ENCODE peak calls at places on chromosomes 16 and 17, in eight cellular contexts. I, U, Z, P, Y, G, C and E are unnamed samples. For H3K9me3 and H3K4me1, the result is how much of the 10 kb centered on the place peaks cover.

GRCh38 chr16:67951485-67951884 is 7.6 kb upstream of the LCAT start:
- DNase-seq in Y (no peak), I (no peak), C (no peak), Z (no peak), P (no peak), U (no peak), G (no peak), E (no peak)

GRCh38 chr16:89358030-89359005 is 132.0 kb downstream of the ANKRD11 start:
- DNase-seq in C (no peak), G (peak), Z (no peak), U (no peak), P (peak), Y (no peak), I (peak), E (no peak)

GRCh38 chr16:84907575-84907974 is 87.8 kb downstream of the CRISPLD2 start:
- DNase-seq in P (no peak), I (no peak), Y (no peak), Z (no peak), U (no peak), C (no peak), G (no peak), E (no peak)

GRCh38 chr16:10988164-10988803 is 43.9 kb downstream of the CLEC16A start:
- DNase-seq in Z (peak), P (no peak), G (no peak), U (peak), Y (no peak), C (no peak), I (peak), E (no peak)

GRCh38 chr16:58638148-58639036 is 8.8 kb upstream of the CNOT1 start:
- DNase-seq in I (no peak), Y (no peak), G (no peak), Z (peak), C (peak), P (peak), U (peak), E (peak)

GRCh38 chr16:51834131-51834530 is 683.1 kb upstream of the SALL1 start:
- DNase-seq in I (no peak), P (no peak), Y (no peak), Z (peak), U (no peak), C (no peak), G (no peak), E (no peak)

GRCh38 chr17:32495347-32496253 is 8.8 kb downstream of the CDK5R1 start:
- DNase-seq in P (peak), Y (no peak), I (no peak), C (no peak), G (no peak), Z (peak), U (peak), E (no peak)

GRCh38 chr17:8285270-8286181 is 2.9 kb upstream of the RANGRF start:
- DNase-seq in Y (no peak), P (peak), C (no peak), U (no peak), I (no peak), G (no peak), Z (no peak), E (no peak)

GRCh38 chr17:72529386-72529785 is 408.6 kb downstream of the SOX9 start:
- DNase-seq in U (peak), Y (no peak), P (peak), C (no peak), G (no peak), I (no peak), Z (no peak), E (no peak)

GRCh38 chr16:7236824-7237410 is 95.7 kb upstream of the RBFOX1 start:
- DNase-seq in G (no peak), Z (no peak), P (no peak), C (no peak), I (no peak), Y (no peak), U (no peak), E (no peak)

GRCh38 chr16:6753553-6753952 is 579.1 kb upstream of the RBFOX1 start:
- DNase-seq in P (no peak), G (no peak), I (no peak), Y (no peak), C (no peak), U (peak), Z (no peak), E (no peak)

GRCh38 chr16:56558024-56558747 is 6.7 kb upstream of the MT4 start:
- DNase-seq in Z (peak), G (no peak), I (no peak), U (no peak), C (peak), Y (no peak), P (peak), E (peak)

GRCh38 chr16:15690296-15690695 is 40.3 kb downstream of the NDE1 start:
- DNase-seq in G (no peak), Y (no peak), I (no peak), P (no peak), Z (peak), U (no peak), C (no peak), E (peak)

GRCh38 chr17:72590882-72591499 is 470.2 kb downstream of the SOX9 start:
- DNase-seq in I (no peak), Y (no peak), P (no peak), G (no peak), Z (peak), C (peak), U (no peak), E (no peak)

GRCh38 chr16:85986931-85987749 is 88.2 kb downstream of the IRF8 start:
- DNase-seq in Z (no peak), G (peak), P (peak), U (peak), Y (no peak), I (no peak), C (no peak), E (no peak)

GRCh38 chr17:28335959-28336871 is 654 bp downstream of the TNFAIP1 start:
- DNase-seq in C (peak), Z (peak), Y (no peak), I (no peak), P (peak), G (no peak), U (peak), E (peak)

GRCh38 chr17:67239597-67239996 is 5.4 kb downstream of the HELZ start:
- DNase-seq in P (no peak), U (no peak), G (no peak), C (no peak), I (no peak), Z (peak), Y (no peak), E (peak)

DNA sequence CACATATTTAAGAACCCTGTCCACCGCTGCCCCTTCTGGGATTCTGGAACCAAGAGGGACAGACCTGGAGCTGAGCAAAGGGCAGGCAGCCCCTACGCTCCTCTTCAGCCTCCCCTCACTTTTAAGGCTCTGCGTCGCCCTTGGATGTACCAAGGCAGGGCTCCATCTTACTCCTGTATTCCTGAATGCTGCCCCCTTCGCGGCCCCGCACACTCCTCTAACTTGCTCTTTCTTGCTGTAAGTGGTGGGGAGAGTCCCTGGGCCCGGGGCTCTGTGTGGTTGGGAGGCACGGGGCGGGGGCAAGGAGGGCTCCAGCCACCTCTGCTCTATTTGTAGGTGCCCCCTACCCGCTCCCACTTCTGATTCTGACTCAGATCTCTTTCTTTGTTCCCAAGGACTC is 1.2 kb downstream of the TNS4 start:
- DNase-seq in Y (no peak), U (no peak), P (no peak), I (no peak), Z (no peak), C (no peak), G (no peak), E (no peak)
- H3K4me3 ChIP-seq in Y (no peak), U (no peak), P (no peak), I (no peak), Z (no peak), C (peak), G (no peak), E (no peak)

DNA sequence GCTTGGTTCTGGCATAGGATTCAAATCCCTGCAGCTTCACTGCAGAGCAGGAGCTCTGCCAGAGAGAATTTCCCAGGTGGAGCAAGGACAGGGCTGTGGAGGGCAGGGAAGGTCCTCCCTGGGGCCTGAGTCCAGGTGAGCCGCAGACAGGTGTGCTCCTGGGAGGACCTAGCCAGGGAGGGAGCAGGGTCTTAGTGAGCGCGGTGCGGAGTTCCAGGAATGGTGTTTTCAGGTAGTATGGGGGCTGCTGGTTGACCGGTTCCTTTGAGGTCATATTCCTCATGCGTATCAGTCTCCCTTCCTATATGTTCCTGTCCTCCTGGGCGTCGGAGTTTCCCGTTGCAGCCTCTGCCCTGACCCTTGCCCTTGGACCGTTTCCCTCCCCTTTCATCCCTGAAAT is 813.3 kb downstream of the KCNJ18 start:
- DNase-seq in C (no peak), U (no peak), G (no peak), P (no peak), I (no peak), Z (no peak), Y (no peak), E (no peak)
- H3K9me3 ChIP-seq in C (under half), U (under half), G (under half), P (under half), I (under half), Z (under half), Y (under half), E (under half)

GRCh38 chr17:49224997-49225337 is 5.6 kb downstream of the PHOSPHO1 start:
- DNase-seq in Z (no peak), G (no peak), I (no peak), U (no peak), P (no peak), Y (no peak), C (no peak), E (no peak)
- H3K4me1 ChIP-seq in Z (under half), G (under half), I (under half), U (under half), P (under half), Y (under half), C (under half), E (under half)

GRCh38 chr17:78041401-78042179 is 83.1 kb downstream of the TNRC6C start:
- DNase-seq in Y (no peak), U (no peak), G (no peak), C (no peak), Z (peak), P (no peak), I (no peak), E (no peak)

GRCh38 chr17:78042542-78042941 is 84.0 kb downstream of the TNRC6C start:
- DNase-seq in C (no peak), U (no peak), I (no peak), G (no peak), Y (no peak), P (no peak), Z (no peak), E (no peak)

GRCh38 chr17:78039581-78039980 is 81.1 kb downstream of the TNRC6C start:
- DNase-seq in U (no peak), Z (no peak), P (no peak), Y (no peak), G (no peak), C (no peak), I (no peak), E (no peak)

GRCh38 chr17:78038748-78039288 is 80.3 kb downstream of the TNRC6C start:
- DNase-seq in I (no peak), Z (no peak), P (no peak), G (no peak), Y (no peak), C (no peak), U (no peak), E (no peak)

GRCh38 chr17:78040561-78041400 is 82.3 kb downstream of the TNRC6C start:
- DNase-seq in P (peak), C (peak), Y (peak), I (peak), Z (peak), G (peak), U (no peak), E (peak)
- H3K4me3 ChIP-seq in P (no peak), C (peak), Y (peak), I (peak), Z (peak), G (peak), U (no peak), E (peak)

DNA sequence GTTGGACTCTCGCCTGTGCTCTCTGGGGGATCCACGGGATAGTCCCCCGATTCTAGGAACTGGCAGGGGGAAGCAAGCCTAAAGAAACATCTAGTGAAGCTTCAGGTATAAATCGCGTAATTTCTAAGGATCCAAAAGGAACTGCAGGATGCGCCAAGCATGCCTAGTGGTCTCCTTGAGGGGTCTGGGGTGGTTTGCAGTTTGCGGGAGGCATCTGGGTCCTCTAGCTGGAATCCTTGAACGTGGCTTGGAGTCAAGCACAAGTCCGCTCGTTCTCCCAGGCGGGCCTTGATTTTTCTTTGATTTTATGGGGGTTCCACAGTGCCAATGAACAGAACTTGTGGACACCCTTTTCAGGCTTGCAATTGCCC is 1000.5 kb downstream of the KCNJ18 start:
- DNase-seq in Y (no peak), Z (no peak), U (no peak), C (no peak), I (no peak), G (no peak), P (no peak), E (no peak)
- H3K9me3 ChIP-seq in Y (under half), Z (under half), U (under half), C (under half), I (under half), G (under half), P (under half), E (under half)

GRCh38 chr16:716768-717325 is 1.9 kb downstream of the METRN start:
- DNase-seq in Z (no peak), Y (no peak), G (no peak), P (no peak), U (no peak), C (no peak), I (no peak), E (no peak)

GRCh38 chr16:716250-716607 is 1.3 kb downstream of the METRN start:
- DNase-seq in G (no peak), U (peak), C (peak), I (no peak), P (peak), Z (peak), Y (no peak), E (no peak)

GRCh38 chr16:714079-714478 is 839 bp upstream of the METRN start:
- DNase-seq in I (no peak), Y (no peak), C (no peak), P (no peak), U (no peak), Z (no peak), G (no peak), E (no peak)

GRCh38 chr16:714558-715447 is at the start of gene METRN:
- DNase-seq in P (peak), I (peak), C (peak), Z (peak), U (peak), Y (peak), G (peak), E (peak)

GRCh38 chr16:715448-716249 is 731 bp downstream of the METRN start:
- DNase-seq in Y (no peak), P (no peak), Z (peak), I (no peak), G (no peak), C (peak), U (peak), E (peak)
- H3K4me1 ChIP-seq in Y (under half), P (half or more), Z (under half), I (under half), G (under half), C (half or more), U (under half), E (under half)

GRCh38 chr17:77147357-77147801 is 6.6 kb downstream of the SEC14L1 start:
- DNase-seq in Y (no peak), G (no peak), I (no peak), U (no peak), C (no peak), Z (no peak), P (peak), E (no peak)
- H3K4me3 ChIP-seq in Y (no peak), G (no peak), I (no peak), U (no peak), C (no peak), Z (no peak), P (no peak), E (no peak)

GRCh38 chr17:21814776-21815175 is 122.5 kb downstream of the KCNJ18 start:
- DNase-seq in Z (no peak), Y (no peak), P (no peak), I (no peak), C (no peak), U (no peak), G (no peak), E (no peak)
- H3K9me3 ChIP-seq in Z (under half), Y (under half), P (under half), I (under half), C (under half), U (half or more), G (under half), E (under half)

DNA sequence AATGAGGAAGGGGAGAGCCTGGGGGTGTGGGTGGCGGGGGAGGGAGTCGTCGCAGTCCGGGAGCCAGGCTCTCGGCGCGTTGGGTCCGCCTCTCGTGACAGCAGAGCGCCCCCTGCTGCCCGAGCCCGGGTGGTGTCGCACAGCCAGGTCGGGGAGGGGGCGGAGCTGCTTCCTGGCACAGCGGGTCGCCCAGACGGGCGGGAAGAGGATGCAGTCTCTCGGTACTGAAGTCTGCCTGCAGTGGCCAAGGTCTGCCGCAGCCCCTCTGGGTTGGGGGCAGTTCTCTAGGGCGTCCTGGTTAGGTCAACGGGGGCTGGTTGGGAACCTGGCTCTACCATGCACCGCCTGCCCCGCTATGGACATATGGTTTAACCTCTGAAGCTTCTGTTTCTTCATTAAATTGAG is 38.2 kb upstream of the CCDC182 start:
- DNase-seq in G (peak), P (peak), Y (no peak), U (peak), Z (peak), I (peak), C (peak), E (peak)
- H3K4me1 ChIP-seq in G (under half), P (under half), Y (under half), U (under half), Z (under half), I (under half), C (under half), E (under half)